ENCODE peak calls at places on chromosome 18, in five cellular contexts. L is trophoblast cell, G is mesendoderm, Z is IMR-90, T is neuronal stem cell. J is an unnamed sample.

GRCh38 chr18:6781846-6782245 is 52.3 kb downstream of the ARHGAP28 start:
- DNase-seq in L (peak), T (no peak), Z (peak), G (no peak), J (peak)

GRCh38 chr18:58659691-58660090 is 11.6 kb upstream of the MALT1 start:
- DNase-seq in Z (no peak), G (no peak), L (no peak), T (no peak), J (no peak)

GRCh38 chr18:59228361-59228760 is 8.4 kb downstream of the GRP start:
- DNase-seq in T (no peak), L (no peak), G (no peak), Z (no peak), J (no peak)

GRCh38 chr18:6058941-6059340 is 163.6 kb upstream of the TMEM200C start:
- DNase-seq in L (peak), T (peak), G (no peak), Z (peak), J (peak)

GRCh38 chr18:13915973-13916372 is 637 bp upstream of the MC2R start:
- DNase-seq in T (no peak), L (no peak), Z (no peak), G (no peak), J (no peak)

GRCh38 chr18:47748093-47748796 is 182.2 kb downstream of the SMAD2 start:
- DNase-seq in L (no peak), G (no peak), Z (no peak), T (no peak), J (no peak)

GRCh38 chr18:27996792-27997191 is 180.1 kb downstream of the CDH2 start:
- DNase-seq in G (no peak), L (no peak), Z (peak), T (no peak), J (peak)

GRCh38 chr18:39389800-39390379 is 1824.3 kb upstream of the CELF4 start:
- DNase-seq in Z (no peak), L (no peak), T (peak), G (peak), J (no peak)

GRCh38 chr18:58525517-58525916 is 103.4 kb downstream of the ALPK2 start:
- DNase-seq in G (no peak), Z (peak), T (no peak), L (no peak), J (peak)

GRCh38 chr18:11154369-11154982 is 5.1 kb upstream of the PIEZO2 start:
- DNase-seq in G (peak), L (peak), Z (peak), T (peak), J (peak)

GRCh38 chr18:51668101-51668500 is 470.6 kb upstream of the MEX3C start:
- DNase-seq in G (peak), L (peak), T (peak), Z (peak), J (peak)

GRCh38 chr18:56035546-56035945 is 447.6 kb upstream of the TCF4 start:
- DNase-seq in Z (no peak), T (no peak), G (no peak), L (no peak), J (no peak)

GRCh38 chr18:58054041-58054733 is 10.2 kb downstream of the NEDD4L start:
- DNase-seq in G (peak), L (peak), Z (peak), T (no peak), J (peak)

GRCh38 chr18:31686572-31686971 is 2.2 kb upstream of the B4GALT6 start:
- DNase-seq in T (no peak), L (no peak), G (no peak), Z (no peak), J (no peak)

GRCh38 chr18:59219672-59220163 is at the start of gene GRP:
- DNase-seq in Z (no peak), G (peak), L (no peak), T (no peak), J (no peak)

GRCh38 chr18:7369006-7369405 is 138.1 kb downstream of the LRRC30 start:
- DNase-seq in G (peak), T (no peak), Z (no peak), L (no peak), J (no peak)

GRCh38 chr18:35174093-35174731 is 66.6 kb upstream of the ZNF397 start:
- DNase-seq in G (peak), T (no peak), Z (no peak), L (no peak), J (no peak)

GRCh38 chr18:27860701-27861107 is 316.2 kb downstream of the CDH2 start:
- DNase-seq in Z (peak), T (no peak), L (peak), G (peak), J (peak)

GRCh38 chr18:56575819-56576663 is 62.4 kb downstream of the TXNL1 start:
- DNase-seq in L (peak), Z (peak), G (peak), T (peak), J (peak)

GRCh38 chr18:13288509-13289138 is 70.1 kb downstream of the LDLRAD4 start:
- DNase-seq in L (no peak), G (no peak), T (no peak), Z (no peak), J (no peak)

GRCh38 chr18:52636536-52636935 is 296.5 kb downstream of the DCC start:
- DNase-seq in L (no peak), Z (no peak), G (peak), T (no peak), J (no peak)

GRCh38 chr18:72995558-72995957 is 127.8 kb upstream of the NETO1 start:
- DNase-seq in L (no peak), G (no peak), Z (no peak), T (no peak), J (no peak)

GRCh38 chr18:24402209-24402785 is 4.7 kb upstream of the OSBPL1A start:
- DNase-seq in L (no peak), G (peak), Z (no peak), T (no peak), J (no peak)

GRCh38 chr18:56890632-56891031 is 239.5 kb downstream of the WDR7 start:
- DNase-seq in T (no peak), L (peak), Z (peak), G (peak), J (peak)

GRCh38 chr18:35355140-35355618 is 11.0 kb upstream of the ZNF24 start:
- DNase-seq in T (peak), L (peak), Z (peak), G (peak), J (peak)

GRCh38 chr18:67001052-67001451 is 397.2 kb upstream of the CDH19 start:
- DNase-seq in G (no peak), T (no peak), L (no peak), Z (no peak), J (peak)

GRCh38 chr18:33195795-33196194 is 244.7 kb downstream of the CCDC178 start:
- DNase-seq in L (no peak), Z (no peak), G (no peak), T (no peak), J (no peak)

GRCh38 chr18:67417864-67418523 is 98.5 kb downstream of the DSEL start:
- DNase-seq in Z (peak), T (no peak), G (no peak), L (peak), J (peak)

GRCh38 chr18:75745147-75745546 is 317.6 kb upstream of the SMIM21 start:
- DNase-seq in Z (no peak), T (no peak), L (no peak), G (no peak), J (no peak)

GRCh38 chr18:24731981-24732380 is 271.5 kb downstream of the HRH4 start:
- DNase-seq in G (no peak), T (no peak), Z (peak), L (no peak), J (no peak)

GRCh38 chr18:56702946-56703345 is 51.8 kb downstream of the WDR7 start:
- DNase-seq in G (peak), T (peak), L (peak), Z (peak), J (peak)

GRCh38 chr18:13393338-13393737 is 174.8 kb downstream of the LDLRAD4 start:
- DNase-seq in Z (no peak), G (no peak), L (no peak), T (no peak), J (no peak)

GRCh38 chr18:13376298-13376840 is 157.8 kb downstream of the LDLRAD4 start:
- DNase-seq in T (no peak), G (no peak), Z (no peak), L (no peak), J (no peak)

GRCh38 chr18:37649930-37650329 is 84.3 kb upstream of the CELF4 start:
- DNase-seq in L (no peak), G (no peak), T (no peak), Z (no peak), J (no peak)

GRCh38 chr18:12423820-12424219 is 16.1 kb downstream of the PRELID3A start:
- DNase-seq in G (no peak), Z (no peak), T (no peak), L (no peak), J (no peak)

GRCh38 chr18:79904357-79905147 is 46.9 kb downstream of the SLC66A2 start:
- DNase-seq in G (no peak), T (no peak), Z (no peak), L (no peak), J (no peak)

GRCh38 chr18:68979737-68980136 is 181.9 kb downstream of the CCDC102B start:
- DNase-seq in G (no peak), L (no peak), T (no peak), Z (no peak), J (no peak)

GRCh38 chr18:6956495-6956894 is 161.1 kb downstream of the LAMA1 start:
- DNase-seq in T (no peak), G (no peak), Z (no peak), L (no peak), J (no peak)

GRCh38 chr18:23575309-23575651 is 11.0 kb downstream of the NPC1 start:
- DNase-seq in Z (no peak), T (no peak), L (peak), G (no peak), J (no peak)

GRCh38 chr18:63091671-63092364 is 227.8 kb downstream of the BCL2 start:
- DNase-seq in Z (no peak), G (no peak), L (no peak), T (no peak), J (no peak)
- H3K18ac ChIP-seq in Z (no peak), G (no peak), L (no peak), T (no peak), J (no peak)

GRCh38 chr18:2916184-2916583 is 69.4 kb downstream of the EMILIN2 start:
- DNase-seq in T (no peak), Z (no peak), G (peak), L (no peak), J (peak)
- H3K18ac ChIP-seq in T (no peak), Z (no peak), G (no peak), L (no peak), J (no peak)

DNA sequence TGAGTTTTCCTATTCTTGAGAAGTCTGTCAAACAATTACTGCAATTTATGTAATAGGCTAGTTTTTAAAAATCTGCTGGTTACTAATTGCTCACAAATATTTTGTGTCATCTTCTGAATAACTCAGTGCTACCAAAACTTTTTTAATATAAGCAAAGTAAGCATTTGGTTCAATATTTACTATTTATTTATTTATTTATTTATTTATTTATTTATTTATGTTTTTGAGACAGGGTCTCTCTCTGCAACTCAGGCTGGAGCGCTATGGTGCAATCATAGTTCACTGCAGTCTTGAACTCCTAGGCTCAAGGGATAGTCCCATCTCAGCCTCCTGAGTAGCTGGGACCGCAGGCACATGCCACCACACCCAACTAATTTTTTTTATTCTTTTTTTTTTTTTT is 60.4 kb upstream of the CDH20 start:
- DNase-seq in Z (no peak), G (no peak), L (no peak), T (no peak), J (no peak)
- H3K18ac ChIP-seq in Z (no peak), G (no peak), L (no peak), T (no peak), J (no peak)

DNA sequence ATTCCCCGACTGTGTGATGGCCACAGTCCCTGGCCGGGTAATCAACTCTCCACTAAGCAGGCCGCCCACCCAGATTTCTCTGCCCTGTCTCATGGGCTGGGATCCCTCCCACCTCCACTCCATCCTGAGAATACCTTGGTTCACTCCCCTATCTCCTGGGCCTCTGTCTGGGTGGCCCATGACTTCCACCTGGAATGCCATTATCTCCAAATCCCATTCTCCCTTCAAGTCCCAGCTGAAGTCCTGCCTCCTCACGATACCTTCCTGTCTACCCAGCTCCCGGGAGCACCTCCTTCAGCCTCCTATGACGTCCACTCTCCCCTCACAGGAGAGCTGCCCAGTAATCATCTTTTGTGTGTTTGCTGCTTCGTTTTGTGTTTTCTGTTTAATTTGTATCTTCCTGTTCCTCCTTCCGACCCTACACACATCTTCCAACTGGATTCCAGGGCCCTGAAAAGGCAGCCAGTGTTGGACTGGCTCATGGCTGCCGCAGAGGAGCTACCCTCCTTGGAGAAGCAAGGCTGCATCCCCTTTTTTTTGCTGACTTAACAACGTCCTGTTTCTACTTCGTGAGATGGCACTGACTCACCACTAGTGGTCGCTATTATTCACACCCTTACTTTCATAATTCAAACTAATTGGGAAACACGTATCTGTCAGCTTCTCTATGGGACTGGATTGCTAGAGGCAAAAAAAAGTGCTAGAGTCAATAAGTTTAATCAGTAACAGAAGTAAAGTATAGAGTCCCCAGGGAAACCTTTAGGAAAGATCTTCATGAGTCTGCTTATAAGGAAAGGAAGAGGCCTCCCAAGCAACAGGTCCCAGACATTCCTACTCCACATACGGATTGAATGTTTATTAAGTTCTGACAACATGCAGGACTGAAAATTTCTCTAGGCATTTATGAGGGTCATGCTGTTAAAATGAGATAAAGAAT is 171.9 kb upstream of the GATA6 start:
- DNase-seq in T (peak), G (peak), Z (peak), L (peak), J (peak)
- H3K18ac ChIP-seq in T (no peak), G (peak), Z (no peak), L (no peak), J (peak)

DNA sequence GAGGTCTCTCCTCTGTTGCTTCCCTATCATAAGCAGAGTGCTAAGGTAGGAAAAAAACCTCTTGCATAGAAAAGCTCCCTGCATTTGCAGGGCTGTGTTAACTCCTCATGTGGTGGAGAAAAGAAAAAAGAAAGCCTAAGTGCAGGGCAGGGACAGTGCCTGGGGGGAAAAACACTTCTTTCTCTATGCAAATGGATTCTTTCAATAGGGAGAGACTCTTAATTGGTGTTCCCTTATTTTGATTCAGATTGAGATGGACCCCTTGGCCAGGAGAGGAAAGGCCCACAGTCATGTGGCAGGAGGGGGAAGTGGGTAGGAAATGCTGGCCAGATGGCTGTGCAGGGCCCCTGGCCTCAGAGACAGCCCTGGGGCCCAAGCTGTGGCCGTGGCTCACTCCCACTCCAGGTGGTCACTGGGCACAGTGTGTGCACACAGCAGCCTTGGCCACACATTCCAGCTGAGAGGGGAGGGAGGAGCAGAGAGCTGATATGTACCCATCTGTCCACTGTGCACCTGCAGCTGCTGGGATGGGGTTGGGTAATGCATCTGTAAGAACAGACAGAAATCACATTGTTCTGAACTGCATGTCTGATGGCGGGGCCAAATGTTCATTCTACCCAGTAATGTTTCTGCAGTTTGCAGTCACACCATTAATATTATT is 410.4 kb downstream of the DSC3 start:
- DNase-seq in Z (no peak), L (no peak), T (no peak), G (peak), J (no peak)
- H3K18ac ChIP-seq in Z (no peak), L (no peak), T (peak), G (peak), J (no peak)

GRCh38 chr18:50097702-50098101 is 97.2 kb downstream of the MYO5B start:
- DNase-seq in G (no peak), Z (no peak), L (no peak), T (no peak), J (no peak)
- H3K18ac ChIP-seq in G (no peak), Z (no peak), L (peak), T (no peak), J (no peak)

GRCh38 chr18:44898536-44898935 is 217.8 kb downstream of the SETBP1 start:
- DNase-seq in L (no peak), T (no peak), G (no peak), Z (no peak), J (no peak)

GRCh38 chr18:44903327-44903726 is 222.6 kb downstream of the SETBP1 start:
- DNase-seq in L (no peak), T (no peak), G (no peak), Z (no peak), J (no peak)

GRCh38 chr18:44900627-44901026 is 219.9 kb downstream of the SETBP1 start:
- DNase-seq in T (no peak), G (no peak), L (no peak), Z (no peak), J (no peak)

GRCh38 chr18:44899832-44900231 is 219.1 kb downstream of the SETBP1 start:
- DNase-seq in T (no peak), G (no peak), L (no peak), Z (no peak), J (no peak)

DNA sequence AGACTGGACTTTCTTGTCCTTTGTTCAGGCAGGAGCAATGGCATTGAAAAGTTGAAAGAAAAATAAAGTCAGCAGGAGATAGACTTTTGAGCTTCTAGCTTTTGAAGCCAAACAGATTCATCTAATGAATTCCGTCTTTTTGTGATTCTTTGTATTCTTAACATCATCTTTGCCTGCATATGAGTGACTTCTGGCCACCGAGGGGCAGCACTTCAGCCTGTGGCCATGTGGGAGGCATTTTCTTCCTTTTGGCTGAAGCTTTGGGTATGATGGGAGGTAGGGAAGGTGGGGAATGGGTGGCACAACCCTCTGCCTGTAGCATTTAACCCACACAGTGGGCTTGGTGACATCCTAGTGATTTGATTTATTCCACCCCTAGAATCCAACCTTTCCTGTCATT is 220.6 kb downstream of the SETBP1 start:
- DNase-seq in G (no peak), Z (no peak), L (no peak), T (no peak), J (no peak)
- H3K18ac ChIP-seq in G (peak), Z (no peak), L (no peak), T (no peak), J (no peak)

GRCh38 chr18:76983184-76983583 is 149.4 kb downstream of the MBP start:
- DNase-seq in Z (peak), L (peak), T (peak), G (peak), J (peak)
- H3K18ac ChIP-seq in Z (no peak), L (no peak), T (no peak), G (no peak), J (no peak)

GRCh38 chr18:46141199-46141598 is 37.0 kb downstream of the HAUS1 start:
- DNase-seq in L (no peak), T (no peak), Z (no peak), G (no peak), J (no peak)
- H3K18ac ChIP-seq in L (no peak), T (no peak), Z (no peak), G (no peak), J (no peak)

J was measured in mesenchymal stem cell.